ENCODE peak calls at places on chromosomes 12 and 14, in five cellular contexts. One of them, this sample, is unnamed.

GRCh38 chr14:91755560-91755959 is 23.7 kb upstream of the CATSPERB start:
- DNase-seq in aorta: no peak
- DNase-seq in lower leg skin: no peak
- DNase-seq in AG10803: peak
- DNase-seq in tibial artery: no peak
- DNase-seq in this sample: no peak

GRCh38 chr12:57096099-57096572 is 7.2 kb downstream of the NAB2 start:
- DNase-seq in AG10803: no peak
- DNase-seq in tibial artery: no peak
- DNase-seq in aorta: no peak
- DNase-seq in lower leg skin: peak
- DNase-seq in this sample: no peak

GRCh38 chr12:80031229-80031628 is 68.1 kb upstream of the OTOGL start:
- DNase-seq in aorta: no peak
- DNase-seq in tibial artery: no peak
- DNase-seq in lower leg skin: no peak
- DNase-seq in AG10803: no peak
- DNase-seq in this sample: no peak

GRCh38 chr14:21036746-21037145 is 2.1 kb upstream of the RNASE13 start:
- DNase-seq in tibial artery: no peak
- DNase-seq in aorta: no peak
- DNase-seq in lower leg skin: peak
- DNase-seq in AG10803: no peak
- DNase-seq in this sample: no peak

GRCh38 chr14:104805941-104806624 is 5.2 kb downstream of the ZBTB42 start:
- DNase-seq in lower leg skin: no peak
- DNase-seq in aorta: peak
- DNase-seq in AG10803: no peak
- DNase-seq in tibial artery: no peak
- DNase-seq in this sample: no peak

GRCh38 chr14:98754343-98755025 is 517.5 kb downstream of the BCL11B start:
- DNase-seq in lower leg skin: peak
- DNase-seq in tibial artery: no peak
- DNase-seq in AG10803: peak
- DNase-seq in aorta: no peak
- DNase-seq in this sample: peak

GRCh38 chr12:46774011-46774633 is 51.7 kb downstream of the SLC38A4 start:
- DNase-seq in tibial artery: no peak
- DNase-seq in aorta: no peak
- DNase-seq in AG10803: peak
- DNase-seq in lower leg skin: no peak
- DNase-seq in this sample: no peak

GRCh38 chr14:91830777-91831176 is 36.6 kb downstream of the TC2N start:
- DNase-seq in aorta: no peak
- DNase-seq in tibial artery: no peak
- DNase-seq in lower leg skin: no peak
- DNase-seq in AG10803: no peak
- DNase-seq in this sample: no peak

GRCh38 chr14:69673578-69674305 is 62.3 kb downstream of the SUSD6 start:
- DNase-seq in tibial artery: no peak
- DNase-seq in AG10803: no peak
- DNase-seq in aorta: no peak
- DNase-seq in lower leg skin: no peak
- DNase-seq in this sample: no peak
- H3K4me3 ChIP-seq in tibial artery: peak
- H3K4me3 ChIP-seq in AG10803: no peak
- H3K4me3 ChIP-seq in aorta: no peak
- H3K4me3 ChIP-seq in lower leg skin: no peak
- H3K4me3 ChIP-seq in this sample: no peak

DNA sequence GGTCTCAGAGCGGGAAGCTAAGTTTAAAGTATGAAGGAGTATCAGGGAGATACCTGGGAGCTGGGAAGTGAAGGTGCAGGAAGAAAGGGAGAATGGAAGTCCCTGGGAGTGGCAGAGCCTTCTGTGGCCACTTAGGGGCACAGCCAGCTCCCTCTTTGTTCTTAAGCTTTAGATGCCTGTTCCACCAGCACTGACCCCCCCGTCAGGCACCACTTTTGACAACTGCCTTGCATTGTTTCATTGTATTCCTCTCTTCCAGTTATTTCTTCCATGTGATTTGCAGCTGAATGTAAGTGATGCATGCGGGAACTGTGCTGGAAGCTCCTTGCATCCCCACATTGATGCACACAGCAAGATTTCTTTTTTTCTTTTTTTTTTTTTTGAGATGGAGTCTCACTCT is 2.6 kb downstream of the GALNT16 start:
- DNase-seq in AG10803: no peak
- DNase-seq in aorta: no peak
- DNase-seq in tibial artery: peak
- DNase-seq in lower leg skin: peak
- DNase-seq in this sample: no peak
- H3K4me3 ChIP-seq in AG10803: no peak
- H3K4me3 ChIP-seq in aorta: no peak
- H3K4me3 ChIP-seq in tibial artery: no peak
- H3K4me3 ChIP-seq in lower leg skin: no peak
- H3K4me3 ChIP-seq in this sample: no peak

GRCh38 chr12:68809190-68810026 is 1.4 kb downstream of the MDM2 start:
- DNase-seq in tibial artery: no peak
- DNase-seq in lower leg skin: no peak
- DNase-seq in AG10803: peak
- DNase-seq in aorta: no peak
- DNase-seq in this sample: no peak
- H3K4me3 ChIP-seq in tibial artery: peak
- H3K4me3 ChIP-seq in lower leg skin: peak
- H3K4me3 ChIP-seq in AG10803: peak
- H3K4me3 ChIP-seq in aorta: peak
- H3K4me3 ChIP-seq in this sample: peak

GRCh38 chr14:73567365-73567764 is 1.6 kb upstream of the ACOT2 start:
- DNase-seq in lower leg skin: no peak
- DNase-seq in tibial artery: no peak
- DNase-seq in AG10803: no peak
- DNase-seq in aorta: no peak
- DNase-seq in this sample: no peak
- H3K4me3 ChIP-seq in lower leg skin: no peak
- H3K4me3 ChIP-seq in tibial artery: peak
- H3K4me3 ChIP-seq in AG10803: no peak
- H3K4me3 ChIP-seq in aorta: no peak
- H3K4me3 ChIP-seq in this sample: no peak

GRCh38 chr14:77098470-77099353 is 654 bp downstream of the CIPC start:
- DNase-seq in lower leg skin: peak
- DNase-seq in AG10803: no peak
- DNase-seq in aorta: peak
- DNase-seq in tibial artery: peak
- DNase-seq in this sample: no peak
- H3K4me3 ChIP-seq in lower leg skin: peak
- H3K4me3 ChIP-seq in AG10803: peak
- H3K4me3 ChIP-seq in aorta: peak
- H3K4me3 ChIP-seq in tibial artery: peak
- H3K4me3 ChIP-seq in this sample: peak